ENCODE peak calls at places on chromosomes 16 and 17, in four cellular contexts. Q is GM12878, D is HepG2, R is K562. J is an unnamed sample.

GRCh38 chr16:58048914-58049696 is 23.6 kb downstream of the MMP15 start:
- DNase-seq in Q (no peak), D (no peak), R (no peak), J (no peak)

GRCh38 chr16:17831330-17831729 is 360.6 kb upstream of the XYLT1 start:
- DNase-seq in Q (no peak), D (no peak), R (peak), J (peak)

GRCh38 chr16:56367764-56368163 is 57.6 kb downstream of the AMFR start:
- DNase-seq in Q (no peak), D (no peak), R (no peak), J (no peak)

GRCh38 chr16:72620853-72621252 is 427.1 kb downstream of the ZFHX3 start:
- DNase-seq in Q (no peak), D (no peak), R (no peak), J (no peak)

GRCh38 chr17:52233176-52233575 is 74.7 kb upstream of the CA10 start:
- DNase-seq in Q (no peak), D (no peak), R (no peak), J (no peak)

GRCh38 chr17:153851-154250 is 16.5 kb downstream of the SCGB1C2 start:
- DNase-seq in Q (no peak), D (no peak), R (no peak), J (no peak)

GRCh38 chr17:50612281-50612680 is 22.4 kb upstream of the ABCC3 start:
- DNase-seq in Q (no peak), D (no peak), R (no peak), J (no peak)

GRCh38 chr16:79047337-79047736 is 553.2 kb downstream of the MAF start:
- DNase-seq in Q (no peak), D (peak), R (peak), J (peak)

GRCh38 chr17:74032222-74032621 is 171.3 kb upstream of the RPL38 start:
- DNase-seq in Q (no peak), D (no peak), R (no peak), J (no peak)

GRCh38 chr16:11201498-11202259 is 54.3 kb downstream of the SOCS1 start:
- DNase-seq in Q (no peak), D (peak), R (peak), J (no peak)

GRCh38 chr17:47704781-47705180 is 10.8 kb downstream of the TBKBP1 start:
- DNase-seq in Q (no peak), D (no peak), R (no peak), J (no peak)

GRCh38 chr16:85947511-85948509 is 48.8 kb downstream of the IRF8 start:
- DNase-seq in Q (peak), D (no peak), R (no peak), J (no peak)

GRCh38 chr16:83615131-83615530 is 192.6 kb upstream of the HSBP1 start:
- DNase-seq in Q (no peak), D (no peak), R (no peak), J (no peak)

GRCh38 chr16:23509763-23510153 is 536 bp downstream of the GGA2 start:
- DNase-seq in Q (no peak), D (no peak), R (no peak), J (peak)

GRCh38 chr17:35087731-35088646 is 24.5 kb upstream of the RFFL start:
- DNase-seq in Q (no peak), D (peak), R (peak), J (peak)

GRCh38 chr17:15180121-15180561 is 85.0 kb downstream of the PMP22 start:
- DNase-seq in Q (no peak), D (no peak), R (no peak), J (no peak)

GRCh38 chr17:55654821-55655220 is 67.8 kb downstream of the TMEM100 start:
- DNase-seq in Q (no peak), D (no peak), R (no peak), J (no peak)

GRCh38 chr16:65572156-65572555 is 450.3 kb upstream of the CDH11 start:
- DNase-seq in Q (no peak), D (no peak), R (no peak), J (no peak)

GRCh38 chr17:44863254-44863918 is 15.7 kb downstream of the HIGD1B start:
- DNase-seq in Q (no peak), D (peak), R (no peak), J (no peak)

GRCh38 chr17:8673621-8674020 is 43.1 kb upstream of the MYH10 start:
- DNase-seq in Q (no peak), D (no peak), R (no peak), J (no peak)

GRCh38 chr17:34584805-34585416 is 5.5 kb downstream of the TMEM132E start:
- DNase-seq in Q (no peak), D (no peak), R (no peak), J (no peak)

GRCh38 chr16:57537596-57538234 is 1.3 kb upstream of the CCDC102A start:
- DNase-seq in Q (no peak), D (no peak), R (no peak), J (peak)

GRCh38 chr17:7081341-7082062 is 1.5 kb upstream of the CLEC10A start:
- DNase-seq in Q (no peak), D (no peak), R (no peak), J (no peak)

GRCh38 chr16:354971-355441 is 2.5 kb upstream of the AXIN1 start:
- DNase-seq in Q (no peak), D (no peak), R (no peak), J (no peak)

GRCh38 chr17:32124985-32125847 is 17.1 kb upstream of the RHOT1 start:
- DNase-seq in Q (no peak), D (no peak), R (no peak), J (no peak)

GRCh38 chr16:35506018-35506897 is 2046.8 kb downstream of the TP53TG3F start:
- DNase-seq in Q (no peak), D (no peak), R (peak), J (no peak)

GRCh38 chr17:49725453-49725852 is 17.7 kb upstream of the SLC35B1 start:
- DNase-seq in Q (no peak), D (no peak), R (no peak), J (no peak)

GRCh38 chr17:32870969-32871368 is 6.0 kb downstream of the MYO1D start:
- DNase-seq in Q (no peak), D (no peak), R (no peak), J (no peak)

GRCh38 chr16:49664221-49665215 is 191.4 kb downstream of the ZNF423 start:
- DNase-seq in Q (no peak), D (no peak), R (no peak), J (no peak)

GRCh38 chr17:79563237-79564013 is 47.4 kb downstream of the RBFOX3 start:
- DNase-seq in Q (no peak), D (no peak), R (no peak), J (no peak)

GRCh38 chr16:75320435-75320834 is 69.0 kb upstream of the BCAR1 start:
- DNase-seq in Q (no peak), D (peak), R (no peak), J (no peak)

GRCh38 chr17:4559851-4560820 is at the start of gene GGT6:
- DNase-seq in Q (no peak), D (no peak), R (no peak), J (no peak)

GRCh38 chr16:14024300-14024699 is 46.8 kb upstream of the MRTFB start:
- DNase-seq in Q (no peak), D (no peak), R (no peak), J (no peak)

GRCh38 chr16:23629516-23629915 is 11.6 kb downstream of the PALB2 start:
- DNase-seq in Q (no peak), D (no peak), R (no peak), J (no peak)

GRCh38 chr17:60905709-60906108 is 228.1 kb downstream of the BCAS3 start:
- DNase-seq in Q (no peak), D (no peak), R (no peak), J (no peak)

GRCh38 chr16:71459510-71459909 is 2.5 kb downstream of the ZNF23 start:
- DNase-seq in Q (no peak), D (no peak), R (no peak), J (no peak)

GRCh38 chr16:71461686-71462648 is at the start of gene ZNF23:
- DNase-seq in Q (peak), D (peak), R (peak), J (peak)

GRCh38 chr16:71456801-71457200 is 5.2 kb downstream of the ZNF23 start:
- DNase-seq in Q (no peak), D (no peak), R (no peak), J (no peak)

DNA sequence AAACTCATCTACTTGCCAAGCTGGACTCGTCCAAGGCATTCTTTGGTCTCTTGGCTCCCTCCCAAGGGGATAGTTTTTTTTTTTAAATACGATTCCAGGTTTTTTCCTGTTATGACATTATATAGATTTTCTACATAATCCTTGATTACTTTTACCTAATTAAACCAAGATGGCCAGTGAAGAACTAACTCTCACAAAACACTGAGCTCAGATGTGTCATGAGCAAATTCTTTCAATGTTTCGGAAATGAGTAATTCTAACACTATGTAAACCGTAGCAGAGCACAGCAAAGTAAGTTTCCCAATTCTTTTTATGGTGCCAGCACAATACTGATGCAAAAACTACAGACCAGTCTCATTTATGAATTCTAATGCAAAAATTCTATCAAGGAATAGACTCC is 1.8 kb downstream of the ZNF23 start:
- DNase-seq in Q (no peak), D (no peak), R (no peak), J (no peak)
- TF ChIP-seq TARDBP in Q (no peak), D (no peak), R (no peak), J (no peak)

DNA sequence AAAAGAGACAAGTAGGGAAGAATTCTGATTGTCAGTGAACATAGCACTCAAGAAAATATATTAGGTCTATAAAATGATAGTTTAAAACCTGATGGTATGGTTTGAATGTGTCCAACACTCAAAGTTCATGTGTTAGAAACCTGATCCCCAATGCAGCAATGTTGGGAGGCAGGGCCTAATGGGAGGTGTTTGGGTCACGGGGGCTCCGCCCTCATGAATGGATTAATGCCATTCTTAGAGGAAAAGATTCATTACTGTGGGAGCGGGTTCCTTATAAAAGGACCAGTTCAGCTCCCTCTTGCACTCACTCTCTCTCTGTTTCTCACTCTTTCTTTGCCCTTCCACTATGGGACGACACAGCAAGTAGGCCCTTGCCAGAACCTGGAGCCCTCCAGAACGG is 41.5 kb upstream of the SLC47A1 start:
- DNase-seq in Q (no peak), D (no peak), R (no peak), J (no peak)
- TF ChIP-seq FOXM1 in Q (no peak), D (no peak), R (no peak), J (no peak)

GRCh38 chr16:68250951-68251350 is 5.8 kb downstream of the PLA2G15 start:
- DNase-seq in Q (no peak), D (no peak), R (no peak), J (no peak)
- TF ChIP-seq FOXK2 in Q (no peak), D (no peak), R (no peak), J (no peak)

DNA sequence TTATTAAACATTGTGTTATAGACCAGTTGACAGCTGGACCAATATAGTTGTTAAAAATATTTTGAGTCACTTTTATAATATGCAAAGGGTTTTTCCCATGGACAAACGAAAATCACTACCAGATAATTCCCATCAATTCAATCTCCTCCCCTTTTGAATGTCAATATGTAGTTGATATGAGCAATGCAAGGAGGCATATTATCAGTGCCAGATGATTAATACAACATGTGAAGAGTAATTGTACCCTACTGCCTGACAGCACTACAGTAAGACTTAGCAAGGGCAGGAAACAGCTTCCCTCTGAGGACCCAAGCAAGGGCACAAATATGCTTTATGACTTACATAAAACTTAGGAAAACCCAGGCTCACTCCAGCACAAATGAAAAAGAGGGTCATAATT is 17.3 kb downstream of the KANSL1 start:
- DNase-seq in Q (no peak), D (no peak), R (no peak), J (no peak)
- TF ChIP-seq TARDBP in Q (no peak), D (no peak), R (no peak), J (no peak)

GRCh38 chr17:76548378-76549214 is 8.8 kb downstream of the PRCD start:
- DNase-seq in Q (no peak), D (peak), R (no peak), J (no peak)

GRCh38 chr17:76549539-76549938 is 9.7 kb downstream of the PRCD start:
- DNase-seq in Q (no peak), D (no peak), R (no peak), J (no peak)

GRCh38 chr17:76549215-76549518 is 9.3 kb downstream of the PRCD start:
- DNase-seq in Q (no peak), D (no peak), R (no peak), J (no peak)

GRCh38 chr17:76551685-76552084 is 11.8 kb downstream of the PRCD start:
- DNase-seq in Q (no peak), D (no peak), R (no peak), J (no peak)

GRCh38 chr17:76550712-76551615 is 11.1 kb downstream of the PRCD start:
- DNase-seq in Q (no peak), D (peak), R (no peak), J (no peak)
- TF ChIP-seq FOXM1 in Q (no peak), D (no peak), R (no peak), J (no peak)

GRCh38 chr17:57463103-57463885 is 207.0 kb downstream of the MSI2 start:
- DNase-seq in Q (peak), D (peak), R (peak), J (no peak)
- TF ChIP-seq FOXK2 in Q (peak), D (no peak), R (no peak), J (no peak)

GRCh38 chr16:27239026-27239425 is 29.5 kb downstream of the NSMCE1 start:
- DNase-seq in Q (no peak), D (no peak), R (no peak), J (no peak)

GRCh38 chr16:27237229-27238015 is 31.1 kb downstream of the NSMCE1 start:
- DNase-seq in Q (peak), D (no peak), R (no peak), J (no peak)

GRCh38 chr16:27236635-27237228 is 31.8 kb downstream of the NSMCE1 start:
- DNase-seq in Q (no peak), D (no peak), R (no peak), J (no peak)

GRCh38 chr16:27238591-27238990 is 30.0 kb downstream of the NSMCE1 start:
- DNase-seq in Q (no peak), D (no peak), R (no peak), J (no peak)

DNA sequence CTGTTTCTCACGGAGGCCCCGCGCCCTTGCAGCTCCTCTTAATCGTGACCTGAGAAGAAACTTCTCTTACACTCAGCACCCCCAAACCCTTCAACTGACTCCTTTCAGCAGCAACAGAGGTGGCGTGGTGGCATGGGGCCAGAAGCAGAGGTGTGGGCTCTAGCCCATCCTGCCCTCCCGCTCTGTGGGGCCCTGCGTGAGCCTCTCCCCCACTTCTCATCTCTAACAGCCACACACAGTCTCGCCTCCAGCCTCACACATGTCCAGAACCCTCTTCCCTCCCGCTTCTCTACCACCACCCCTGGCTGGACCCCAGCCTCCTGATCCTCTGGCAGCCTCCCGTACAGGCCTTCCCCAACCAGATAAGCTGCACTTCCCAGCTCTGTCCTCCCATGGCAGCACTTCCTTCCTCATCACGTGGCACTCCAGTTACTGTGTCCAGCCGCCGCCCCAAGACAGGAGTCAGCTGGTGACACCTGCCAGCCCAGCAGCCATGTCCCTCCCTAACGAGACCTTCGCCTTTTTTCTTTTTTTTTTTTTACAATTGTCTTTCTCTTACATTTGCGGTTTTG is 30.5 kb downstream of the NSMCE1 start:
- DNase-seq in Q (no peak), D (no peak), R (no peak), J (no peak)
- TF ChIP-seq TARDBP in Q (no peak), D (no peak), R (no peak), J (no peak)